ENCODE peak calls at places on chromosomes 5 and 9, in eight cellular contexts. B, F, D, M, U, N, E and I are unnamed samples.
A peak's percentile ranks its signal among the peaks of the same experiment; 100 is the strongest.

GRCh38 chr5:135174315-135175096 is 140.5 kb upstream of the PITX1 start:
- DNase-seq in B (no peak), F (no peak), D (no peak), M (no peak), U (no peak), N (no peak), E (no peak), I (no peak)

GRCh38 chr5:177094224-177095087 is 7.7 kb downstream of the FGFR4 start:
- DNase-seq in B (no peak), F (peak; percentile 73), D (peak; percentile 75), M (no peak), U (no peak), N (no peak), E (peak; percentile 88), I (no peak)

GRCh38 chr9:99192786-99193465 is 28.8 kb downstream of the ALG2 start:
- DNase-seq in B (no peak), F (no peak), D (no peak), M (no peak), U (peak; percentile 16), N (no peak), E (no peak), I (no peak)

GRCh38 chr5:171724771-171725609 is 60.6 kb upstream of the SMIM23 start:
- DNase-seq in B (no peak), F (no peak), D (no peak), M (no peak), U (no peak), N (no peak), E (no peak), I (peak; percentile 22)

GRCh38 chr5:173045481-173045880 is 10.7 kb upstream of the CREBRF start:
- DNase-seq in B (no peak), F (no peak), D (no peak), M (no peak), U (no peak), N (no peak), E (no peak), I (no peak)

GRCh38 chr9:77848428-77848827 is 183.2 kb downstream of the GNAQ start:
- DNase-seq in B (no peak), F (no peak), D (no peak), M (no peak), U (no peak), N (no peak), E (no peak), I (peak; percentile 57)

GRCh38 chr5:103918668-103919367 is 356.2 kb upstream of the NUDT12 start:
- DNase-seq in B (no peak), F (no peak), D (no peak), M (no peak), U (no peak), N (no peak), E (no peak), I (peak; percentile 85)

GRCh38 chr5:130541617-130542221 is 623.3 kb downstream of the HINT1 start:
- DNase-seq in B (no peak), F (no peak), D (no peak), M (no peak), U (peak; percentile 86), N (no peak), E (no peak), I (peak; percentile 88)

GRCh38 chr5:177005619-177006264 is 837 bp downstream of the UIMC1 start:
- DNase-seq in B (peak; percentile 84), F (peak; percentile 49), D (peak; percentile 70), M (peak; percentile 49), U (peak; percentile 72), N (no peak), E (peak; percentile 74), I (peak; percentile 51)

GRCh38 chr5:163437011-163437308 is 435 bp upstream of the CCNG1 start:
- DNase-seq in B (no peak), F (no peak), D (no peak), M (no peak), U (no peak), N (no peak), E (no peak), I (no peak)

GRCh38 chr5:72305194-72306142 is 14.6 kb downstream of the MRPS27 start:
- DNase-seq in B (no peak), F (no peak), D (no peak), M (no peak), U (no peak), N (no peak), E (no peak), I (no peak)

GRCh38 chr9:21559402-21560280 is 77.5 kb upstream of the IFNE start:
- DNase-seq in B (no peak), F (no peak), D (no peak), M (peak; percentile 23), U (peak; percentile 82), N (no peak), E (peak; percentile 9), I (peak; percentile 81)

GRCh38 chr5:111512406-111513174 is at the start of gene STARD4:
- DNase-seq in B (peak; percentile 98), F (peak; percentile 86), D (peak; percentile 96), M (peak; percentile 91), U (peak; percentile 95), N (peak; percentile 47), E (peak; percentile 92), I (peak; percentile 96)

GRCh38 chr5:111512026-111512405 is 319 bp downstream of the STARD4 start:
- DNase-seq in B (peak; percentile 70), F (peak; percentile 21), D (no peak), M (no peak), U (peak; percentile 44), N (no peak), E (no peak), I (peak; percentile 41)

GRCh38 chr5:111511174-111512025 is 935 bp downstream of the STARD4 start:
- DNase-seq in B (no peak), F (no peak), D (no peak), M (no peak), U (no peak), N (no peak), E (no peak), I (peak; percentile 32)

GRCh38 chr5:111507276-111507675 is 5.1 kb downstream of the STARD4 start:
- DNase-seq in B (no peak), F (no peak), D (no peak), M (no peak), U (no peak), N (no peak), E (no peak), I (no peak)

DNA sequence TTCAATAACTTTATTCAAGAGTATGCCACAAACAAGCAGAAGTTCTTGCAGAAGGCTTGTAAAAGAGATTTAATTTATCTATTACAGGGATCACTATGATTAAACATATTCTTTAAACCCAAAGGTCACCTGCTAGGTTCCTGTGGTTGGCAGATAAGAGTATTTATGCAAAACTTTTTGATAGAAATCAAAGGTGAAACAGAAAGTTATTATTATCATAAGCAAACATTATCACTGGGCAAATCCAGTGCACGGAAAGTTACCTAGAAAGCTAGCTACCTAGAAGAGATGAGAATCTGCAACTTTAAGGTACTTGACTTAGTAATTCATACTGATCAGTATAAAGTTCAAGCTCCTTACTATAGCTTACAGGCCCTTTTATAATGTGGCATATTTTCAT is 3.2 kb downstream of the STARD4 start:
- DNase-seq in B (no peak), F (no peak), D (no peak), M (no peak), U (no peak), N (no peak), E (no peak), I (no peak)
- H3K9me3 ChIP-seq in B (no peaks in the 10 kb centered on the region), F (no peaks in the 10 kb centered on the region), D (no peaks in the 10 kb centered on the region), M (no peaks in the 10 kb centered on the region), U (no peaks in the 10 kb centered on the region), N (no peaks in the 10 kb centered on the region), E (no peaks in the 10 kb centered on the region), I (no peaks in the 10 kb centered on the region)

DNA sequence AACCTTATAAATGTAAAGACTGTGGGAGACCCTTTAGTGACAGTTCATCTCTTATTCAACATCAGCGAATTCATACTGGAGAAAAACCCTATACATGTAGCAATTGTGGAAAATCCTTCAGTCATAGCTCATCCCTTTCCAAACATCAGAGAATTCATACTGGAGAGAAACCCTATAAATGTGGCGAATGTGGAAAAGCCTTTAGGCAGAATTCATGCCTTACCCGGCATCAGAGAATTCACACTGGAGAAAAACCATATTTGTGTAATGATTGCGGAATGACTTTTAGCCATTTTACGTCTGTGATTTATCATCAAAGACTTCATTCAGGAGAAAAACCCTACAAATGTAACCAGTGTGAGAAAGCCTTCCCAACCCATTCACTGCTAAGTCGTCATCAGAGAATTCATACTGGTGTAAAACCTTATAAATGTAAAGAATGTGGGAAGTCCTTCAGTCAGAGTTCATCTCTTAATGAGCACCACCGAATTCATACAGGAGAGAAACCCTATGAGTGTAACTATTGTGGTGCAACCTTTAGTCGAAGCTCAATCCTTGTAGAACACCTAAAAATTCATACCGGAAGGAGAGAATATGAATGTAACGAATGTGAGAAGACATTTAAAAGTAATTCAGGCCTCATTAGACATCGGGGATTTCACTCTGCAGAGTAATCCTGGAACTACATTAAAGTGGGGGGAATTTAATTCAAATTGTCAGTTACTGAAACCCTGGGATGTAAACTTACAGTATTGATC is 17.7 kb downstream of the ZNF483 start:
- DNase-seq in B (no peak), F (no peak), D (no peak), M (no peak), U (no peak), N (no peak), E (no peak), I (no peak)
- H3K9me3 ChIP-seq in B (peaks cover 26% of the 10 kb centered on the region), F (peaks cover 100% of the 10 kb centered on the region), D (peaks cover 60% of the 10 kb centered on the region), M (peaks cover 40% of the 10 kb centered on the region), U (peaks cover 69% of the 10 kb centered on the region), N (no peaks in the 10 kb centered on the region), E (peaks cover 100% of the 10 kb centered on the region), I (peaks cover 34% of the 10 kb centered on the region)

DNA sequence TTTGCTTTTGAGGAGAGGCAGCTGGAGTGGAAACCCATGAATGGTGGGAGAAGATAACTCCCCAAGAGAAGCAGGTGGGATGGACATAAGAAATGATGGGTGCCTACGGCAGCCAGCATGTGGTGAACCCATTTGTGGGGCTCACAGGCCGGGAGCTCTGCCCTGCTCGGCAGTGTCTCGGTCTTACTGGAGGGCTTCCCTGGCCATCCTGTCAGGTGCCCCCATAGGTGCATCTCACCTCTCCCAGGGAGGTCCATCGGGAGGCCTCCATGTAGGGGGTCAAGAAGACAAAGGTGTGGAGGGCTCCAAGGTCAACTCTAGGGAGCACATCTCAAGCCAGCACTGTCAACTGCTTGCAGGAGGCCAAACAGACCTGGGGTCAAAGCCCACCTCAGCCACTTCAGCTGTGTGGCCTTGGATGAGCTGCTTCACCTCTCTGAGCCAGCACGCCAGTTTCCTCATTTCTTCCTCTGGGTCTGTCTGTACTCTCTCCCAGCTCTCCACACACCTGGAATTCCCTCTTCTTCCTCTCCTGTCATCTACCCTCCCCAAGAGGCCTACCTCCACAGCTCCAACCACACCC is 10.5 kb upstream of the ADGRD2 start:
- DNase-seq in B (peak; percentile 38), F (no peak), D (no peak), M (no peak), U (no peak), N (no peak), E (no peak), I (no peak)
- H3K9me3 ChIP-seq in B (no peaks in the 10 kb centered on the region), F (peaks cover 14% of the 10 kb centered on the region), D (no peaks in the 10 kb centered on the region), M (peaks cover 2% of the 10 kb centered on the region), U (no peaks in the 10 kb centered on the region), N (no peaks in the 10 kb centered on the region), E (no peaks in the 10 kb centered on the region), I (no peaks in the 10 kb centered on the region)

DNA sequence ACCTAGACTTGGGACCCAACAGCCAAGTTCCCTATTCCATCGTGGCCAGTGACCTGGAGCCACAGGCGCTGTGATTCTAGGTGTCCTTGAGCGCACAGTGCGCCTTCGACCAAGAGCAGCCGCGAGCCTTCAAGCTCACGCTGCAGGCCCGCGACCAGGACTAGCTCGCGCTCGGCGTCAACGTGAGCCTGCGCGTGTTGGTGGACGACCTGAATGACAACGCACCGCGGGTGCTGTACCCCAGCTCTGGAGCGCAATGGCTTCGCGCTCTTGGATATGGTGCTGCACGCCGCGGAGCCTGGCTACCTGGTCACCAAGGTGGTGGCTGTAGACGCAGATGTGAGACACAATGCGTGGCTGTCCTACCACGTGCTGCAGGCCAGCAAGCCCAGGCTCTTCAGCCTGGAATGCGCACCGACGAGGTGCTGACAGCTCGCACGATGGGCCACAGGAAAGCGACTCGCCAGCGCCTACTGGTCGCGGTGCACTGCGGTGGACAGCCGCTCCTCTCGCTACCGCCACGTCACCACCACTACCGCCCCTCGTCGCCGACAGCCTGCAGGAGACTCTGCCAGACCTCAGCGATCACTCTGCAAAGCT is 11.4 kb downstream of the PCDHGA12 start:
- DNase-seq in B (no peak), F (no peak), D (no peak), M (no peak), U (no peak), N (no peak), E (no peak), I (no peak)
- H3K9me3 ChIP-seq in B (peaks cover 2% of the 10 kb centered on the region), F (peaks cover 94% of the 10 kb centered on the region), D (peaks cover 9% of the 10 kb centered on the region), M (no peaks in the 10 kb centered on the region), U (peaks cover 4% of the 10 kb centered on the region), N (peaks cover 5% of the 10 kb centered on the region), E (peaks cover 58% of the 10 kb centered on the region), I (peaks cover 8% of the 10 kb centered on the region)